ENCODE peak calls at places on chromosome 5, in five cellular contexts. K, F, E, S and L are unnamed samples.

GRCh38 chr5:156534906-156535305 is 207.9 kb downstream of the SGCD start:
- DNase-seq in K (no peak), F (no peak), E (no peak), S (no peak), L (peak)

GRCh38 chr5:124704594-124705284 is 41.7 kb downstream of the ZNF608 start:
- DNase-seq in K (no peak), F (no peak), E (no peak), S (no peak), L (no peak)

GRCh38 chr5:84383816-84384603 is 670 bp downstream of the EDIL3 start:
- DNase-seq in K (peak), F (peak), E (peak), S (peak), L (peak)

GRCh38 chr5:169909945-169910344 is 70.3 kb downstream of the INSYN2B start:
- DNase-seq in K (no peak), F (no peak), E (no peak), S (no peak), L (no peak)

GRCh38 chr5:19733612-19734495 is 254.1 kb downstream of the CDH18 start:
- DNase-seq in K (no peak), F (no peak), E (peak), S (peak), L (no peak)

GRCh38 chr5:138536665-138537315 is 6.2 kb downstream of the ETF1 start:
- DNase-seq in K (no peak), F (peak), E (no peak), S (peak), L (no peak)

GRCh38 chr5:103562453-103563157 is at the start of gene NUDT12:
- DNase-seq in K (peak), F (peak), E (no peak), S (peak), L (peak)

GRCh38 chr5:21646469-21646868 is 1206.7 kb downstream of the CDH12 start:
- DNase-seq in K (no peak), F (no peak), E (no peak), S (no peak), L (peak)

GRCh38 chr5:53418409-53418808 is 62.0 kb upstream of the FST start:
- DNase-seq in K (peak), F (peak), E (no peak), S (peak), L (peak)

GRCh38 chr5:132065351-132065937 is 5.0 kb downstream of the IL3 start:
- DNase-seq in K (peak), F (peak), E (peak), S (peak), L (peak)

GRCh38 chr5:77881528-77881927 is 105.4 kb upstream of the TBCA start:
- DNase-seq in K (no peak), F (no peak), E (no peak), S (no peak), L (peak)

GRCh38 chr5:137392261-137392660 is 106.9 kb downstream of the SPOCK1 start:
- DNase-seq in K (no peak), F (no peak), E (no peak), S (no peak), L (no peak)

GRCh38 chr5:50606179-50606578 is 60.3 kb upstream of the PARP8 start:
- DNase-seq in K (no peak), F (no peak), E (no peak), S (no peak), L (no peak)

GRCh38 chr5:142472306-142472951 is 147.6 kb upstream of the SPRY4 start:
- DNase-seq in K (no peak), F (peak), E (no peak), S (peak), L (peak)

GRCh38 chr5:39117401-39117800 is 43.2 kb upstream of the RICTOR start:
- DNase-seq in K (no peak), F (no peak), E (no peak), S (no peak), L (peak)

GRCh38 chr5:151085517-151086031 is 4.7 kb upstream of the TNIP1 start:
- DNase-seq in K (no peak), F (peak), E (no peak), S (no peak), L (peak)

GRCh38 chr5:80474929-80475328 is 13.0 kb upstream of the FAM151B start:
- DNase-seq in K (no peak), F (peak), E (no peak), S (no peak), L (peak)

GRCh38 chr5:17365326-17365725 is 132.7 kb upstream of the TAF11L2 start:
- DNase-seq in K (no peak), F (no peak), E (no peak), S (no peak), L (peak)

GRCh38 chr5:96957125-96958041 is 21.5 kb downstream of the LNPEP start:
- DNase-seq in K (no peak), F (no peak), E (no peak), S (no peak), L (no peak)

GRCh38 chr5:137142371-137143243 is 356.5 kb downstream of the SPOCK1 start:
- DNase-seq in K (no peak), F (peak), E (no peak), S (no peak), L (peak)

GRCh38 chr5:80191991-80192398 is 63.9 kb downstream of the SERINC5 start:
- DNase-seq in K (no peak), F (no peak), E (peak), S (peak), L (no peak)

GRCh38 chr5:142748568-142749249 is 21.5 kb upstream of the ARHGAP26 start:
- DNase-seq in K (peak), F (no peak), E (no peak), S (peak), L (no peak)

GRCh38 chr5:151770383-151771258 is 1.1 kb upstream of the G3BP1 start:
- DNase-seq in K (peak), F (peak), E (peak), S (peak), L (peak)

GRCh38 chr5:159971038-159971437 is 37.9 kb upstream of the TTC1 start:
- DNase-seq in K (no peak), F (peak), E (no peak), S (no peak), L (peak)

GRCh38 chr5:2125163-2125900 is 242.6 kb upstream of the IRX4 start:
- DNase-seq in K (no peak), F (no peak), E (no peak), S (no peak), L (no peak)

GRCh38 chr5:31531543-31531887 is 378 bp downstream of the DROSHA start:
- DNase-seq in K (no peak), F (peak), E (no peak), S (no peak), L (no peak)

GRCh38 chr5:36778336-36778735 is 98.2 kb upstream of the NIPBL start:
- DNase-seq in K (no peak), F (no peak), E (no peak), S (no peak), L (no peak)

GRCh38 chr5:83084336-83084735 is 7.0 kb downstream of the XRCC4 start:
- DNase-seq in K (no peak), F (no peak), E (no peak), S (no peak), L (no peak)

GRCh38 chr5:141465351-141465750 is 10.4 kb upstream of the PCDHGC3 start:
- DNase-seq in K (no peak), F (peak), E (no peak), S (no peak), L (peak)

GRCh38 chr5:7753596-7753995 is 97.3 kb downstream of the CFAP90 start:
- DNase-seq in K (no peak), F (no peak), E (no peak), S (no peak), L (no peak)

GRCh38 chr5:7742241-7742656 is 108.7 kb downstream of the CFAP90 start:
- DNase-seq in K (no peak), F (no peak), E (no peak), S (no peak), L (no peak)

GRCh38 chr5:7745882-7746735 is 104.8 kb downstream of the CFAP90 start:
- DNase-seq in K (peak), F (peak), E (peak), S (peak), L (peak)

DNA sequence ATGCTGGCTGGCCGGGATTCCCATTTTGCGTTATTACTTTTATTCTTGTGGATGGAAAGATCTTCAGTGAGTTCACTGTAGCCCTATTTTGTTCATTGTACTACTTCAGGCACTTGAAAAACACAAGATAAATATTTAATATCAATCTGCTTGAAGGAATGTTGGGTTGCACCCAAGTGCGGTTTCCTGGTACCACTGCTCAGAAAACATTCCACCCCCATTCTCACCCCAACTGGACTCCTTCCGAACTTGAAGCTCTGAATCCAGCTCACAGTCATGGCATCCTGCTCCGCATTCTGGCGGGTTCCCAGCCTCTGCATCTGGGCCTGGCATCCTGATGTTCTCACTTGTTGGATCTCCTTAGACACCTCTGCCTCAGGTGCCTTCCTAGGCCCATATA is 103.2 kb downstream of the CFAP90 start:
- DNase-seq in K (no peak), F (no peak), E (no peak), S (no peak), L (no peak)
- H2AK5ac ChIP-seq in K (no peak), F (no peak), E (no peak), S (no peak), L (no peak)

GRCh38 chr5:98227489-98227888 is 546.0 kb upstream of the RGMB start:
- DNase-seq in K (no peak), F (no peak), E (no peak), S (no peak), L (no peak)

DNA sequence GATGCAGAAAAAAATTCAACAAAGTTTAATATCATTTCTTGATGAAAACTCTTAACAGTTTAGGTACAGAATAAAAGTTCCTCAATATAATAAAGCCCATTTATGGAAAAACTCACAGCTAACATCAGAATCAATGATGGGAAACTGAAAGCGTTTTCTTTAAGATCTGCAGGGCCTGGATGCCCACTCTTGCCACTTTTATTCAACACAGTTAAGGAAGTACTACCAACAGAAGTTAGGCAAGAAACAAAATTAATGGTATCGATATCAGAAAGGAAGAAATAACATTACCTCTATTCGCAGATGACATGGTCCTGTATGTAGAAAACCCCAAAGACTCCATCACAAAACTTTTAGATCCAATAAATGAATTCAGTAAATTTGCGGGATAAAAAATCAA is 542.4 kb upstream of the RGMB start:
- DNase-seq in K (no peak), F (no peak), E (no peak), S (no peak), L (no peak)
- H4K8ac ChIP-seq in K (no peak), F (no peak), E (no peak), S (no peak), L (no peak)

GRCh38 chr5:178113141-178113787 is at the start of gene N4BP3:
- DNase-seq in K (peak), F (peak), E (peak), S (peak), L (peak)
- H2AK5ac ChIP-seq in K (peak), F (no peak), E (peak), S (no peak), L (no peak)

GRCh38 chr5:181221792-181222629 is 1.1 kb upstream of the TRIM41 start:
- DNase-seq in K (peak), F (peak), E (peak), S (peak), L (peak)
- H4K8ac ChIP-seq in K (no peak), F (peak), E (no peak), S (no peak), L (peak)

DNA sequence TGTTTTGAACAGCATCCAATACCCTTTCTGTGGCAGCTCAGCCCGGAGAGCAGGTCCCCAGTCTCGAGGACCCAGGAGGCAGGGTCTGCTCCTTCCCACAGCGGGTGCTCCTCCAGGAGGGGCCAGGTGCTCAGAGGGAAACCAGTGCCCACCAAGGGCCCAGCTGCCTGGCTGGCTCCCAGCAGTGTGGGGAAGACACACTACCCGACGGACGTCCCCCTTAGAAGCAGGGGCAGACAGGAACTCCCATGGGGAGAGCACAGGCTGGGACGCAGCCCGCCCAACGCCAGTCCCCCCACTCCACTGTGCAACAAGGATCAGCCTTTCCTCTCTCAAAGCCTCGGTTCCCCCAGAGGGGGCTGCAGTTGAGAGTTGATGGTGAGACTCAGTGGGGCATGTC is 57.6 kb downstream of the ADAMTS2 start:
- DNase-seq in K (no peak), F (no peak), E (no peak), S (no peak), L (no peak)
- H2AK5ac ChIP-seq in K (peak), F (no peak), E (no peak), S (no peak), L (no peak)